ENCODE peak calls at places on chromosome 5, in six cellular contexts. N is CD4-positive, CD25-positive, alpha-beta regulatory T cell; P is body of pancreas; F is breast epithelium; J is hepatocyte; Z is cardiac muscle cell. D is an unnamed sample. For H3K9me3, H3K4me1 and H3K27me3, the result is how much of the 10 kb centered on the place peaks cover.

GRCh38 chr5:9835121-9835770 is 205.1 kb upstream of the TAS2R1 start:
- DNase-seq in N (no peak), P (no peak), F (no peak), J (no peak), Z (peak), D (no peak)

GRCh38 chr5:102807878-102808502 is 52.9 kb downstream of the PAM start:
- DNase-seq in N (no peak), P (no peak), F (no peak), J (peak), Z (no peak), D (peak)

GRCh38 chr5:144547098-144547499 is 376.4 kb downstream of the KCTD16 start:
- DNase-seq in N (no peak), P (no peak), F (no peak), J (no peak), Z (no peak), D (no peak)

GRCh38 chr5:6684075-6684474 is 29.2 kb upstream of the TENT4A start:
- DNase-seq in N (no peak), P (no peak), F (no peak), J (no peak), Z (no peak), D (no peak)

GRCh38 chr5:155004138-155004744 is 9.3 kb upstream of the KIF4B start:
- DNase-seq in N (peak), P (no peak), F (no peak), J (peak), Z (peak), D (peak)

GRCh38 chr5:94375801-94376200 is 242.6 kb downstream of the KIAA0825 start:
- DNase-seq in N (no peak), P (no peak), F (no peak), J (no peak), Z (no peak), D (no peak)

GRCh38 chr5:41270423-41271251 is 57.3 kb upstream of the C6 start:
- DNase-seq in N (peak), P (peak), F (no peak), J (peak), Z (peak), D (peak)

GRCh38 chr5:150246424-150246823 is 43.1 kb downstream of the CAMK2A start:
- DNase-seq in N (no peak), P (no peak), F (no peak), J (no peak), Z (no peak), D (no peak)

GRCh38 chr5:157793298-157793791 is 49.8 kb downstream of the LSM11 start:
- DNase-seq in N (no peak), P (no peak), F (no peak), J (no peak), Z (no peak), D (no peak)

GRCh38 chr5:91118802-91119201 is 264.3 kb downstream of the ARRDC3 start:
- DNase-seq in N (no peak), P (no peak), F (no peak), J (no peak), Z (no peak), D (no peak)

GRCh38 chr5:32507738-32508434 is 63.3 kb upstream of the ZFR start:
- DNase-seq in N (no peak), P (no peak), F (no peak), J (no peak), Z (no peak), D (no peak)

GRCh38 chr5:147619281-147619680 is 109.4 kb upstream of the DPYSL3 start:
- DNase-seq in N (no peak), P (no peak), F (no peak), J (no peak), Z (no peak), D (no peak)

GRCh38 chr5:180960209-180960608 is 28.4 kb upstream of the BTNL3 start:
- DNase-seq in N (no peak), P (no peak), F (no peak), J (no peak), Z (no peak), D (no peak)

GRCh38 chr5:139747583-139748504 is 47.8 kb upstream of the PSD2 start:
- DNase-seq in N (no peak), P (peak), F (peak), J (peak), Z (peak), D (peak)

GRCh38 chr5:133944263-133945230 is 23.9 kb downstream of the C5orf15 start:
- DNase-seq in N (peak), P (peak), F (no peak), J (peak), Z (peak), D (peak)

GRCh38 chr5:15850939-15851341 is 328.7 kb downstream of the MARCHF11 start:
- DNase-seq in N (no peak), P (no peak), F (no peak), J (no peak), Z (no peak), D (no peak)

GRCh38 chr5:60248900-60249299 is 355.4 kb upstream of the PDE4D start:
- DNase-seq in N (no peak), P (no peak), F (no peak), J (no peak), Z (no peak), D (no peak)

GRCh38 chr5:103224118-103224893 is 34.3 kb upstream of the MACIR start:
- DNase-seq in N (peak), P (peak), F (no peak), J (peak), Z (peak), D (peak)

GRCh38 chr5:96788112-96788749 is 19.5 kb downstream of the ERAP1 start:
- DNase-seq in N (no peak), P (no peak), F (no peak), J (no peak), Z (no peak), D (no peak)

GRCh38 chr5:54794437-54794970 is 190.9 kb downstream of the ESM1 start:
- DNase-seq in N (no peak), P (no peak), F (no peak), J (no peak), Z (no peak), D (no peak)

GRCh38 chr5:141303756-141304155 is at the start of gene SLC25A2:
- DNase-seq in N (no peak), P (no peak), F (no peak), J (no peak), Z (no peak), D (no peak)

DNA sequence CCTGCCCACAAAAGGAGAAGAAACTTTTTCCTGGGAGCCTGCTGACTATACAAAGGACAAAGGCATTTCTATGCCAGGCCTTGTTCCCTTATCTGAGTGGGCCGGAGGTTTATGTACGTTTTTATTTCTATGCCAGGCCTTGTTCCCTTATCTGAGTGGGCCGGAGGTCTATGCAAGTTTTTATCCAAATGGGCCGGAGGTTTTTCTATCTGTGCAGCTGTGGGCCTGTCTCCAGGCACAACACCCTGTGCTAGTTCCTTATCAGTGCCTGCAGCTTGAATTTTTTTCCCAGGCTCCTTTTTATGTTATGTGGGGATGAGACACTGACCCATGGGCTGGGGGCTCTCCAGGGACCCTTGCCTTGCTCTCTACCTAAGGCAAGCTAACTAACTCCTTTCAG is 5.5 kb downstream of the SLC25A2 start:
- DNase-seq in N (no peak), P (no peak), F (no peak), J (no peak), Z (no peak), D (no peak)
- H3K9me3 ChIP-seq in N (under half), P (under half), F (half or more), J (under half), Z (under half), D (under half)

GRCh38 chr5:14035859-14036440 is 91.5 kb upstream of the DNAH5 start:
- DNase-seq in N (no peak), P (peak), F (peak), J (peak), Z (peak), D (peak)
- H3K4me1 ChIP-seq in N (under half), P (under half), F (under half), J (under half), Z (under half), D (half or more)

GRCh38 chr5:88881566-88881965 is 1.4 kb downstream of the MEF2C start:
- DNase-seq in N (no peak), P (no peak), F (no peak), J (no peak), Z (peak), D (no peak)
- H3K27me3 ChIP-seq in N (under half), P (under half), F (under half), J (under half), Z (under half), D (under half)

DNA sequence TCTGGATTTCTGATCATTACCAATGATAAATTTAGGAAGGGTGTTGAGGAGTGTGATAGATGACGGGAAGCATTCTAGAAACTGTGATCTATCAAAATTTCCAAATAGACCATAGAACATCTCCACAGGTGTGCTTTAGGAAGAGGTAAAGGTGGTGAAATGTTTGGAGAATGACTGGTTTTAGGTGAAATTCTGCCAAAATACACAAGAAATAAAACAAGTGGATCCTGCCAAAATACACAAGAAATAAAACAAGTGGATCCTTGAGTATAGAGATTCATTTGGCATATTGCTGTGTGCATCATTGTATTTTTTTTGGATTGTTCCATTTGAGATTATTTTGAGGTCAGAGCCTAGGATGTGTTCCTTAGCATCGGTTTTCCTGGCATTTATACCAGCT is 88.3 kb upstream of the CTNND2 start:
- DNase-seq in N (no peak), P (no peak), F (no peak), J (no peak), Z (no peak), D (no peak)
- H3K9me3 ChIP-seq in N (under half), P (under half), F (under half), J (under half), Z (under half), D (under half)

GRCh38 chr5:172717481-172718195 is 53.4 kb downstream of the DUSP1 start:
- DNase-seq in N (no peak), P (no peak), F (no peak), J (no peak), Z (no peak), D (no peak)

GRCh38 chr5:172718527-172719114 is 52.4 kb downstream of the DUSP1 start:
- DNase-seq in N (no peak), P (no peak), F (no peak), J (no peak), Z (no peak), D (no peak)

GRCh38 chr5:172720655-172721054 is 50.3 kb downstream of the DUSP1 start:
- DNase-seq in N (no peak), P (no peak), F (no peak), J (no peak), Z (no peak), D (no peak)

GRCh38 chr5:172716796-172717313 is 54.1 kb downstream of the DUSP1 start:
- DNase-seq in N (peak), P (peak), F (peak), J (peak), Z (peak), D (peak)

DNA sequence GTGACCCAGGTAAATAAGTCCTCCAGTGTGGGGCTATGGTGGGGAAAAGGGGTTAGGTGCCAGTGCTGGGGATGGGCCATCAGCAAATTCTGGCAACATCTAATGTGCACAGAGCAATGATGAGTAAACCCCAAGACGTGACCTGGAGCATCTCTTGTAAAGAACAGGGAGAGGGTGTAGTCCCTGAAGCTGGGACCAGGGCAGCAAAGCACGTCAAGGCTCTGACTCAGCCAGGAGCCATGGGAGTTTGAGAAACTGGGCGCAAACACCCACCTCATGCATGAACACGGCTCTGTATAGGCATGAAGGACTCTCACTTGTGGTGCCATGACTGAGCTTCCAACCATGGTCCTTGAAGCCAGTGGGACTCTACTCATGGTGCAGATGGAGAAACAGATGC is 51.8 kb downstream of the DUSP1 start:
- DNase-seq in N (no peak), P (no peak), F (no peak), J (no peak), Z (no peak), D (no peak)
- H3K4me1 ChIP-seq in N (under half), P (under half), F (under half), J (under half), Z (under half), D (under half)

GRCh38 chr5:80573062-80573461 is 3.0 kb upstream of the ANKRD34B start:
- DNase-seq in N (no peak), P (no peak), F (no peak), J (no peak), Z (no peak), D (no peak)

GRCh38 chr5:80566711-80567259 is 3.3 kb downstream of the ANKRD34B start:
- DNase-seq in N (no peak), P (no peak), F (no peak), J (no peak), Z (no peak), D (no peak)

GRCh38 chr5:80568251-80568650 is 1.8 kb downstream of the ANKRD34B start:
- DNase-seq in N (no peak), P (no peak), F (no peak), J (no peak), Z (no peak), D (no peak)

GRCh38 chr5:80569961-80570786 is at the start of gene ANKRD34B:
- DNase-seq in N (peak), P (no peak), F (no peak), J (peak), Z (peak), D (no peak)

GRCh38 chr5:80569086-80569960 is 757 bp downstream of the ANKRD34B start:
- DNase-seq in N (peak), P (no peak), F (no peak), J (no peak), Z (peak), D (no peak)
- H3K27me3 ChIP-seq in N (under half), P (under half), F (under half), J (half or more), Z (half or more), D (under half)

DNA sequence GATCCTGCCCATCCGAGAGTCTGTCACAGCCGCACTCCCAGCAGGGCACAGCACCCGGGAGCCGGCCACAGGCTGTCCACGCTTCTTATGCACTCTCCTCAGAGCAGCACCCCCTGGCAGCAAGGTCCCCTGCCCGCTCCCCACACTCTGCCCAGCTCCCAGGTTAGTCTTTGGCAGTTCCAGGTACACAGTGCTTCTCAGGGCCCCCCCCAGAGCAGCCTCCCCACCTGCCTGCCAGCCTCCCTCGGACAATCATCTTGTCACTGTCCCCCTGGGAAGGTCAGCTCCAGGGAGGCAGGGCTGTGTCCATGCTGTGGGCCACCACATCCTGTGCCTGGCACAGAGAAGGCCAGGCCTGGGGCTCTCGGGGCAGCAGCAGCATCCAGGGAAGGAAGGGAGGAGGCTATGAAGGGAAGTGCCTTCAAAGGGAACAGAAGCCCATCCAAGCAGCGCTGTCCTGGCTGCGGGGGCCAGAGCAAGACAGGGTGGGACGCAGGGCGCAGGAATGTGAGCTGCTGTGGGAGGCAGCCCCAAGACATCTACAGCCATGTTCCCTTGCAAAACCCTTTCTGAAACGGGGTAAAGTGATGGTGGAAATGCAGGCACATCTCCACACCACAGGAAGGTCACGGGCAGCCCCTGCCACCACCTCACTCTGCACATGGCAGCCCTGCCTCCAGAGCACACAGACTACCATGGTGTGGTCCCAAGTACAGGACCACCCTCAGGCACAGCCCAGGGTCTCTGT is 68.6 kb upstream of the ADAMTS2 start:
- DNase-seq in N (no peak), P (no peak), F (no peak), J (no peak), Z (no peak), D (no peak)
- H3K9me3 ChIP-seq in N (under half), P (under half), F (under half), J (under half), Z (under half), D (under half)

DNA sequence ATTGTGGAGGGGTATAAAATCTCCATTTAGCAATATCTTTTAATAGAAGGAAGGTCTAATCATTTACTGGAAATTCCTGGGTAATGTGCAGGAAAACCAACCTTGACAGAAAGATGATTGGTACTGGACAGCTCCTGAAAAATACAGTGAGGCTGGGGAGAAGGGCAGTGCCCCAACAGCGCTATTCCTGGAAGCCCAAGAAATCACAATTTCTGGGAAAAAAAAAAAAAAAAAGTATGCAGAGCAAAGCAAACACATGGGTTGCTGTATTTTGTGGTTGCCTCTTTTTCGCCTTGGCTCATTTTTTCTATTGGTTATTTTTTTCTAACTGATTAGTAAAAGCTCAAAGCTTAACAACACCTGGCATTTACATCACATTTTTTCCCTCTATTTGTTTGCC is 249.7 kb downstream of the ENC1 start:
- DNase-seq in N (no peak), P (no peak), F (no peak), J (no peak), Z (no peak), D (no peak)
- H3K4me1 ChIP-seq in N (under half), P (under half), F (under half), J (under half), Z (under half), D (half or more)

GRCh38 chr5:61815343-61815742 is 483.3 kb downstream of the ZSWIM6 start:
- DNase-seq in N (no peak), P (no peak), F (no peak), J (no peak), Z (no peak), D (no peak)
- H3K27me3 ChIP-seq in N (under half), P (under half), F (under half), J (under half), Z (under half), D (under half)

D was measured in SJCRH30.